ENCODE peak calls at places on chromosomes 5 and 9, in four cellular contexts. I is HepG2, B is K562, A is GM12878. S is an unnamed sample.
A peak's percentile ranks its signal among the peaks of the same experiment; 100 is the strongest.

GRCh38 chr9:133741716-133742115 is 3.6 kb upstream of the SARDH start:
- DNase-seq in I (no peak), B (no peak), A (no peak), S (no peak)

GRCh38 chr5:139710370-139711066 is 62.4 kb downstream of the CXXC5 start:
- DNase-seq in I (peak; percentile 73), B (peak; percentile 86), A (no peak), S (peak; percentile 70)

GRCh38 chr9:136787690-136788400 is 3.3 kb upstream of the TMEM141 start:
- DNase-seq in I (peak; percentile 81), B (peak; percentile 68), A (no peak), S (peak; percentile 78)

GRCh38 chr9:89445135-89445797 is 52.6 kb downstream of the SEMA4D start:
- DNase-seq in I (no peak), B (no peak), A (no peak), S (no peak)

GRCh38 chr5:176658007-176658599 is 10.8 kb downstream of the TSPAN17 start:
- DNase-seq in I (peak; percentile 59), B (peak; percentile 55), A (no peak), S (peak; percentile 81)

GRCh38 chr5:140806834-140807775 is at the start of gene PCDHA4:
- DNase-seq in I (peak; percentile 9), B (no peak), A (no peak), S (peak; percentile 90)

GRCh38 chr9:135499326-135500070 is 984 bp upstream of the MRPS2 start:
- DNase-seq in I (peak; percentile 85), B (peak; percentile 83), A (no peak), S (peak; percentile 88)

GRCh38 chr9:17503196-17503595 is 75.7 kb upstream of the SH3GL2 start:
- DNase-seq in I (no peak), B (no peak), A (no peak), S (no peak)

GRCh38 chr5:57902035-57902434 is 419.4 kb upstream of the ACTBL2 start:
- DNase-seq in I (no peak), B (no peak), A (no peak), S (no peak)

GRCh38 chr5:126422994-126423788 is at the start of gene GRAMD2B:
- DNase-seq in I (peak; percentile 18), B (peak; percentile 23), A (peak; percentile 54), S (peak; percentile 81)

GRCh38 chr9:22423566-22423965 is 23.1 kb upstream of the DMRTA1 start:
- DNase-seq in I (no peak), B (no peak), A (no peak), S (no peak)

GRCh38 chr5:38926121-38926520 is 80.3 kb downstream of the OSMR start:
- DNase-seq in I (no peak), B (no peak), A (no peak), S (no peak)

GRCh38 chr9:137631608-137632431 is 13.0 kb downstream of the EHMT1 start:
- DNase-seq in I (no peak), B (no peak), A (no peak), S (no peak)

GRCh38 chr5:150224483-150225027 is 34.7 kb downstream of the SLC6A7 start:
- DNase-seq in I (no peak), B (peak; percentile 66), A (no peak), S (no peak)

GRCh38 chr5:72126796-72127195 is 19.5 kb downstream of the MAP1B start:
- DNase-seq in I (no peak), B (no peak), A (no peak), S (no peak)

GRCh38 chr9:131603711-131604439 is 58.6 kb downstream of the PRRT1B start:
- DNase-seq in I (no peak), B (no peak), A (no peak), S (no peak)

GRCh38 chr5:175365866-175366265 is 78.1 kb downstream of the DRD1 start:
- DNase-seq in I (no peak), B (no peak), A (no peak), S (no peak)

DNA sequence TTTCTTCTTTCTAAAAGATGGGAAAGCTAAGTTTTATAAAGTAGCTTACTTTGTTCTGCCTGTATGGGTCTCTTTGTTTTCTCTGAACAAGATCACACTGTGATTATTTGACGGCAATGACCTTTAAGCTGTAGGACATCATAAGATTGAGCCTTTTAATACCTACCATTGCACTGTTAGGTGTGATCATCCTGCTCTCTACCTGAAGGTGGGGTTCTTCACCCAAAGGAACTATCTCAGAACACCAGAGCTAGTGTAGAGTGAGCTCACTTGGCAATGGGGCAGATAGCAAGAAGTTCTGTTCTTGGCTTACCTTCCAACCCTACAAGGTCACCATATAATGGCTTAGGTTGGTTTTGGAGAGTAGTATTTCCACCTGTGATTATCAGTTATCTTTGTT is 200.2 kb downstream of the SPATA31D1 start:
- DNase-seq in I (no peak), B (no peak), A (no peak), S (no peak)
- TF ChIP-seq CTCF in I (peak; percentile 23), B (no peak), A (no peak), S (no peak)

DNA sequence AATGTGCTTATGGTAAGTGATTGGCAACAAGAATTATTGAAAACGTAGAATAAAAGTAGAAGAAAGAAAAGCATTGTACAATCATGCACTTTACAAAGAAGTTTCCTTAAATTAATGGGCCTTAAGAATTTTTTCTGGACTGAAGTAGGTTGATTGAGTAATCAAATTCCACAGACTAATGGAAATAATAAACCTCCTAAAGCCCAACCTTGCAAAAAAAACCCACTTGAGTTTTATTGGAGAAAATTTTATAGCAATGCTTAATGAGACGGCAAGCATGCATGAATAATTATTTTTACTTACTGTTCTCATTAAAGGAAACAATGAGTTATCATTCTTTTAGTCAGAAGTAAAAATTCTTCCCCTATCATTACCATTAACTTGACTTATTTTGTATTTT is 676.1 kb upstream of the C9orf72 start:
- DNase-seq in I (no peak), B (no peak), A (no peak), S (no peak)
- TF ChIP-seq TCF7 in I (no peak), B (no peak), A (no peak), S (no peak)

DNA sequence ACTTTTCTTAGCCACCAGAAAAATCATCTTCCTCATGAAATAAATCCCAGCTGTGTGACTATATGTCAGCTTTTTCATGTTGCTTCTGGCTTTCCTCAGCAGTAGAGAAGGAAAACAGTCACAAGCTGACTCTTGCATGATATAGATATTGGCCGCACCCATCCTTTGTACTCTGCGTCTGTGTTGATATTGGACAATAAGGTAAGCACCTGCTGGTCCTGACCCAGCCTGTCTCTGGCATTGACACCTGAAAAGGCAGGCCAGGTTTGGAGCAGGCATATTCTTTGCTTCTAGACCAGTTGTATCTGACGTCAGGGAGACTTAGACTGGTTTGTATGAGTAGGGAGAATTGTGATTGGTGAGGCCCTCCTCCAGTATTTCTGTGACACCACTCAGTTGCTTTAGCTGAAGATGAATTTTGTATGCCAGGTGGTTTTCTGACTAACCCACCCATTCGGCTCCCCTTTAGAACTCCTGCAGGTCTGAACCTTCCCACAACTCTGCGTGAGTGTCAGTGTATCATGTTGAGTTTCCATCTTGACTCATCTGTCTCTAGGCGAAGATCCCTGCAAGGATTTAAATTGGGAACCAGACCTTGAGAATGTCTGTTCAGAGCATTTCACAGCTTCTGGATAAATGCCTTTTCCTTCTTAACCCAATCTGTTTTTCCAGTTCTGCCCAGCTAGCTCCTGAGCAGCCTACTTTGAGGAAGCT is 151.2 kb upstream of the RUSC2 start:
- DNase-seq in I (no peak), B (no peak), A (no peak), S (no peak)
- TF ChIP-seq CTCF in I (no peak), B (no peak), A (no peak), S (no peak)

GRCh38 chr5:131209175-131209505 is 38.4 kb downstream of the LYRM7 start:
- DNase-seq in I (no peak), B (no peak), A (no peak), S (no peak)

GRCh38 chr5:131206772-131207171 is 36.0 kb downstream of the LYRM7 start:
- DNase-seq in I (no peak), B (no peak), A (no peak), S (no peak)

GRCh38 chr5:131212471-131213021 is 41.8 kb downstream of the LYRM7 start:
- DNase-seq in I (no peak), B (no peak), A (peak; percentile 94), S (no peak)

GRCh38 chr5:131211669-131212068 is 40.9 kb downstream of the LYRM7 start:
- DNase-seq in I (no peak), B (no peak), A (no peak), S (no peak)

DNA sequence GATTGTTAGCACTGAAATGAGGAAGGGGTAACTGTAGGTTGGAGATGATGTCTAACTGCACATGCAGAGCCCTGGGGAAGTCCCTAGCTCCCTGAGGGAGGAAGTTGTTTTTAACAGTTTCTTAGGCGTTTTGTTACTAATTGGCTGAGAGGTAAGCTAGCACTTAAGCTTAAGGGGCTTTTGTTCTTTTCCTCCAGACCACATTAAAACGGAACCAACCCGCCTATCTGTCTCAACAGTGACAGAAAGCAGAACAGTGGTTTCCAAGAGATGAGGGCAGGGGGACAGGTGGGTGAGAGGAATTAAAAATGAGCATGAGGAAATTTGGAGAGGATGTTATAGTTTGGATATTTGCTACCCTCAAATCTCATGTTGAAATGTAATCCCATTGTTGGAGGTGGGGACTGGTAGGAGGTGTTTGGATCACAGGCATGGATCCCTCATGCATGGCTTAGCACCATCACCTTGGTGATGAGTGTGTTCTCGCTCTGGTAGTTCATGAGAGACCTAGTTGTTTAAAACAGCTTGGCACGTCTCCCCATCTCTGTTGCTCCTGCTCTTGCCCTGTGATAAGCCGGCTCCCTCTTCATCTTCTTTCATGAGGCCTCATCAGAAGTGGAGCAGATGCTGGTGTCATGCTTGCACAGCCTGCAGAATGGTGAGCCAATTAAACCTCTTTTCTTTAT is 38.9 kb downstream of the LYRM7 start:
- DNase-seq in I (no peak), B (no peak), A (peak; percentile 94), S (no peak)
- TF ChIP-seq TCF7 in I (no peak), B (no peak), A (peak; percentile 76), S (no peak)

GRCh38 chr9:73146113-73146815 is 5.4 kb upstream of the ANXA1 start:
- DNase-seq in I (no peak), B (peak; percentile 10), A (no peak), S (no peak)
- TF ChIP-seq CTCF in I (no peak), B (no peak), A (no peak), S (no peak)

GRCh38 chr9:70020217-70020616 is 23.4 kb upstream of the MAMDC2 start:
- DNase-seq in I (no peak), B (no peak), A (no peak), S (no peak)

GRCh38 chr9:70015099-70015498 is 28.5 kb upstream of the MAMDC2 start:
- DNase-seq in I (no peak), B (no peak), A (no peak), S (no peak)

DNA sequence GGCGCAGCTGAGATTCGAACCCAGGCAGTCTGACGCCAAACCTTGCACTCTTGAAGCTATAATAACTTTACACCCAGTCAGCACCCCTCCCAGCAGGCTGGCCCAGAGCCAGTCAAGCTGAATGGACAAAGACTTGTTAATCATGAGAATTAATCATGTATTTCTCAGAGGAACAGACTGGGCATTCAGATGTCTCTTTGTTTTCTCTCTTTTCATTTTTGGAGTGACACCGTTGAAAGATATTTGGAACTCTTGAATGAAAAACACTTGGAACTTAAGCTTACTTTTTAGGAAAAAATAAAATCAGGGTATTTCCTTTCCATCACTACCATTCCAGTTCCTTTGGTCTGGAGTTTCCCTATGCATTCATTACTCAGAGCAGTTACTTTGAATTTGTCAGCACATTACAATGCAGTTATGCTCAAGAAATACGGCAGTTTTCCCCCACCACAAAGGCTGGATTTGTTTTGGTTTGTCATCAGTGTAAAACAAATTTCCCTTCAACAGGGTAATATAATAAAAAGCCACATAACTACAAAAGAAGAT is 22.5 kb upstream of the MAMDC2 start:
- DNase-seq in I (no peak), B (no peak), A (no peak), S (no peak)
- TF ChIP-seq TCF7 in I (no peak), B (no peak), A (no peak), S (no peak)